ENCODE peak calls at places on chromosomes 6 and 20, in nine cellular contexts. One of them, this sample, is unnamed.

GRCh38 chr20:61291166-61291829 is 39.2 kb downstream of the CDH4 start:
- DNase-seq in activated effector memory CD4-positive, alpha-beta T cell treated with Interleukin-2 at 50 U/mL for 16 hours: no peak
- DNase-seq in effector CD8-positive, alpha-beta T cell: no peak
- DNase-seq in fibroblast of lung: no peak
- DNase-seq in CD8-positive, alpha-beta memory T cell: no peak
- DNase-seq in nephron progenitor cell: no peak
- DNase-seq in effector memory CD8-positive, alpha-beta T cell: no peak
- DNase-seq in stimulated activated CD8-positive, alpha-beta memory T cell treated with anti-CD3 and anti-CD28 coated beads, Interleukin-15, amount 100 ng/mL, for 24 hours: no peak
- DNase-seq in ELR: no peak
- DNase-seq in this sample: no peak

GRCh38 chr6:108673602-108674001 is 112.9 kb downstream of the FOXO3 start:
- DNase-seq in activated effector memory CD4-positive, alpha-beta T cell treated with Interleukin-2 at 50 U/mL for 16 hours: no peak
- DNase-seq in stimulated activated CD8-positive, alpha-beta memory T cell treated with anti-CD3 and anti-CD28 coated beads, Interleukin-15, amount 100 ng/mL, for 24 hours: no peak
- DNase-seq in CD8-positive, alpha-beta memory T cell: no peak
- DNase-seq in nephron progenitor cell: no peak
- DNase-seq in fibroblast of lung: no peak
- DNase-seq in effector CD8-positive, alpha-beta T cell: no peak
- DNase-seq in effector memory CD8-positive, alpha-beta T cell: no peak
- DNase-seq in ELR: peak
- DNase-seq in this sample: no peak

GRCh38 chr6:25012657-25013056 is 76.9 kb upstream of the RIPOR2 start:
- DNase-seq in ELR: peak
- DNase-seq in effector CD8-positive, alpha-beta T cell: no peak
- DNase-seq in stimulated activated CD8-positive, alpha-beta memory T cell treated with anti-CD3 and anti-CD28 coated beads, Interleukin-15, amount 100 ng/mL, for 24 hours: no peak
- DNase-seq in activated effector memory CD4-positive, alpha-beta T cell treated with Interleukin-2 at 50 U/mL for 16 hours: no peak
- DNase-seq in CD8-positive, alpha-beta memory T cell: no peak
- DNase-seq in nephron progenitor cell: no peak
- DNase-seq in effector memory CD8-positive, alpha-beta T cell: no peak
- DNase-seq in fibroblast of lung: peak
- DNase-seq in this sample: no peak

GRCh38 chr6:158487495-158487894 is 72.4 kb upstream of the TMEM181 start:
- DNase-seq in stimulated activated CD8-positive, alpha-beta memory T cell treated with anti-CD3 and anti-CD28 coated beads, Interleukin-15, amount 100 ng/mL, for 24 hours: no peak
- DNase-seq in fibroblast of lung: no peak
- DNase-seq in effector memory CD8-positive, alpha-beta T cell: no peak
- DNase-seq in CD8-positive, alpha-beta memory T cell: no peak
- DNase-seq in activated effector memory CD4-positive, alpha-beta T cell treated with Interleukin-2 at 50 U/mL for 16 hours: no peak
- DNase-seq in ELR: peak
- DNase-seq in effector CD8-positive, alpha-beta T cell: no peak
- DNase-seq in nephron progenitor cell: no peak
- DNase-seq in this sample: no peak

GRCh38 chr6:28250747-28251146 is 1.3 kb downstream of the ZKSCAN4 start:
- DNase-seq in activated effector memory CD4-positive, alpha-beta T cell treated with Interleukin-2 at 50 U/mL for 16 hours: no peak
- DNase-seq in stimulated activated CD8-positive, alpha-beta memory T cell treated with anti-CD3 and anti-CD28 coated beads, Interleukin-15, amount 100 ng/mL, for 24 hours: no peak
- DNase-seq in CD8-positive, alpha-beta memory T cell: no peak
- DNase-seq in effector CD8-positive, alpha-beta T cell: no peak
- DNase-seq in fibroblast of lung: no peak
- DNase-seq in ELR: no peak
- DNase-seq in nephron progenitor cell: no peak
- DNase-seq in effector memory CD8-positive, alpha-beta T cell: no peak
- DNase-seq in this sample: no peak

GRCh38 chr20:23065438-23066201 is 16.1 kb upstream of the THBD start:
- DNase-seq in CD8-positive, alpha-beta memory T cell: no peak
- DNase-seq in stimulated activated CD8-positive, alpha-beta memory T cell treated with anti-CD3 and anti-CD28 coated beads, Interleukin-15, amount 100 ng/mL, for 24 hours: no peak
- DNase-seq in effector CD8-positive, alpha-beta T cell: no peak
- DNase-seq in fibroblast of lung: no peak
- DNase-seq in activated effector memory CD4-positive, alpha-beta T cell treated with Interleukin-2 at 50 U/mL for 16 hours: no peak
- DNase-seq in ELR: no peak
- DNase-seq in effector memory CD8-positive, alpha-beta T cell: no peak
- DNase-seq in nephron progenitor cell: no peak
- DNase-seq in this sample: no peak

GRCh38 chr6:156169361-156169760 is 607.8 kb upstream of the ARID1B start:
- DNase-seq in activated effector memory CD4-positive, alpha-beta T cell treated with Interleukin-2 at 50 U/mL for 16 hours: no peak
- DNase-seq in CD8-positive, alpha-beta memory T cell: no peak
- DNase-seq in ELR: no peak
- DNase-seq in fibroblast of lung: no peak
- DNase-seq in effector CD8-positive, alpha-beta T cell: no peak
- DNase-seq in stimulated activated CD8-positive, alpha-beta memory T cell treated with anti-CD3 and anti-CD28 coated beads, Interleukin-15, amount 100 ng/mL, for 24 hours: no peak
- DNase-seq in effector memory CD8-positive, alpha-beta T cell: no peak
- DNase-seq in nephron progenitor cell: no peak
- DNase-seq in this sample: no peak

GRCh38 chr6:122401104-122401503 is 1.7 kb downstream of the HSF2 start:
- DNase-seq in effector CD8-positive, alpha-beta T cell: no peak
- DNase-seq in CD8-positive, alpha-beta memory T cell: no peak
- DNase-seq in ELR: no peak
- DNase-seq in activated effector memory CD4-positive, alpha-beta T cell treated with Interleukin-2 at 50 U/mL for 16 hours: no peak
- DNase-seq in effector memory CD8-positive, alpha-beta T cell: no peak
- DNase-seq in nephron progenitor cell: no peak
- DNase-seq in stimulated activated CD8-positive, alpha-beta memory T cell treated with anti-CD3 and anti-CD28 coated beads, Interleukin-15, amount 100 ng/mL, for 24 hours: no peak
- DNase-seq in fibroblast of lung: no peak
- DNase-seq in this sample: no peak

GRCh38 chr6:97765480-97765879 is 482.5 kb upstream of the MMS22L start:
- DNase-seq in ELR: peak
- DNase-seq in CD8-positive, alpha-beta memory T cell: no peak
- DNase-seq in activated effector memory CD4-positive, alpha-beta T cell treated with Interleukin-2 at 50 U/mL for 16 hours: no peak
- DNase-seq in effector CD8-positive, alpha-beta T cell: no peak
- DNase-seq in fibroblast of lung: no peak
- DNase-seq in effector memory CD8-positive, alpha-beta T cell: no peak
- DNase-seq in nephron progenitor cell: no peak
- DNase-seq in stimulated activated CD8-positive, alpha-beta memory T cell treated with anti-CD3 and anti-CD28 coated beads, Interleukin-15, amount 100 ng/mL, for 24 hours: no peak
- DNase-seq in this sample: no peak

GRCh38 chr20:18628330-18628941 is 40.6 kb downstream of the DTD1 start:
- DNase-seq in activated effector memory CD4-positive, alpha-beta T cell treated with Interleukin-2 at 50 U/mL for 16 hours: no peak
- DNase-seq in nephron progenitor cell: peak
- DNase-seq in CD8-positive, alpha-beta memory T cell: no peak
- DNase-seq in fibroblast of lung: no peak
- DNase-seq in stimulated activated CD8-positive, alpha-beta memory T cell treated with anti-CD3 and anti-CD28 coated beads, Interleukin-15, amount 100 ng/mL, for 24 hours: no peak
- DNase-seq in ELR: peak
- DNase-seq in effector CD8-positive, alpha-beta T cell: no peak
- DNase-seq in effector memory CD8-positive, alpha-beta T cell: no peak
- DNase-seq in this sample: no peak

GRCh38 chr20:57826731-57827287 is 117.0 kb upstream of the PMEPA1 start:
- DNase-seq in effector memory CD8-positive, alpha-beta T cell: no peak
- DNase-seq in effector CD8-positive, alpha-beta T cell: no peak
- DNase-seq in activated effector memory CD4-positive, alpha-beta T cell treated with Interleukin-2 at 50 U/mL for 16 hours: no peak
- DNase-seq in ELR: no peak
- DNase-seq in fibroblast of lung: no peak
- DNase-seq in stimulated activated CD8-positive, alpha-beta memory T cell treated with anti-CD3 and anti-CD28 coated beads, Interleukin-15, amount 100 ng/mL, for 24 hours: no peak
- DNase-seq in nephron progenitor cell: no peak
- DNase-seq in CD8-positive, alpha-beta memory T cell: no peak
- DNase-seq in this sample: no peak

GRCh38 chr6:154229796-154230195 is 126.8 kb downstream of the IPCEF1 start:
- DNase-seq in CD8-positive, alpha-beta memory T cell: peak
- DNase-seq in stimulated activated CD8-positive, alpha-beta memory T cell treated with anti-CD3 and anti-CD28 coated beads, Interleukin-15, amount 100 ng/mL, for 24 hours: no peak
- DNase-seq in activated effector memory CD4-positive, alpha-beta T cell treated with Interleukin-2 at 50 U/mL for 16 hours: peak
- DNase-seq in effector CD8-positive, alpha-beta T cell: no peak
- DNase-seq in nephron progenitor cell: no peak
- DNase-seq in effector memory CD8-positive, alpha-beta T cell: no peak
- DNase-seq in ELR: no peak
- DNase-seq in fibroblast of lung: no peak
- DNase-seq in this sample: no peak

GRCh38 chr6:51019785-51020184 is 201.1 kb downstream of the TFAP2B start:
- DNase-seq in activated effector memory CD4-positive, alpha-beta T cell treated with Interleukin-2 at 50 U/mL for 16 hours: no peak
- DNase-seq in ELR: no peak
- DNase-seq in stimulated activated CD8-positive, alpha-beta memory T cell treated with anti-CD3 and anti-CD28 coated beads, Interleukin-15, amount 100 ng/mL, for 24 hours: no peak
- DNase-seq in nephron progenitor cell: no peak
- DNase-seq in CD8-positive, alpha-beta memory T cell: no peak
- DNase-seq in fibroblast of lung: no peak
- DNase-seq in effector CD8-positive, alpha-beta T cell: no peak
- DNase-seq in effector memory CD8-positive, alpha-beta T cell: no peak
- DNase-seq in this sample: no peak

GRCh38 chr20:47263502-47264084 is 92.9 kb downstream of the ZMYND8 start:
- DNase-seq in ELR: no peak
- DNase-seq in effector memory CD8-positive, alpha-beta T cell: no peak
- DNase-seq in fibroblast of lung: no peak
- DNase-seq in stimulated activated CD8-positive, alpha-beta memory T cell treated with anti-CD3 and anti-CD28 coated beads, Interleukin-15, amount 100 ng/mL, for 24 hours: no peak
- DNase-seq in activated effector memory CD4-positive, alpha-beta T cell treated with Interleukin-2 at 50 U/mL for 16 hours: no peak
- DNase-seq in nephron progenitor cell: no peak
- DNase-seq in effector CD8-positive, alpha-beta T cell: no peak
- DNase-seq in CD8-positive, alpha-beta memory T cell: no peak
- DNase-seq in this sample: no peak

GRCh38 chr20:16236589-16237241 is 336.5 kb downstream of the KIF16B start:
- DNase-seq in effector memory CD8-positive, alpha-beta T cell: no peak
- DNase-seq in fibroblast of lung: no peak
- DNase-seq in activated effector memory CD4-positive, alpha-beta T cell treated with Interleukin-2 at 50 U/mL for 16 hours: no peak
- DNase-seq in CD8-positive, alpha-beta memory T cell: no peak
- DNase-seq in nephron progenitor cell: no peak
- DNase-seq in effector CD8-positive, alpha-beta T cell: no peak
- DNase-seq in stimulated activated CD8-positive, alpha-beta memory T cell treated with anti-CD3 and anti-CD28 coated beads, Interleukin-15, amount 100 ng/mL, for 24 hours: no peak
- DNase-seq in ELR: no peak
- DNase-seq in this sample: no peak

GRCh38 chr6:167655174-167655821 is 171.4 kb upstream of the AFDN start:
- DNase-seq in effector memory CD8-positive, alpha-beta T cell: no peak
- DNase-seq in fibroblast of lung: no peak
- DNase-seq in effector CD8-positive, alpha-beta T cell: no peak
- DNase-seq in activated effector memory CD4-positive, alpha-beta T cell treated with Interleukin-2 at 50 U/mL for 16 hours: no peak
- DNase-seq in nephron progenitor cell: no peak
- DNase-seq in CD8-positive, alpha-beta memory T cell: no peak
- DNase-seq in stimulated activated CD8-positive, alpha-beta memory T cell treated with anti-CD3 and anti-CD28 coated beads, Interleukin-15, amount 100 ng/mL, for 24 hours: no peak
- DNase-seq in ELR: no peak
- DNase-seq in this sample: no peak

GRCh38 chr20:1414982-1415381 is 22.1 kb upstream of the FKBP1A start:
- DNase-seq in fibroblast of lung: no peak
- DNase-seq in nephron progenitor cell: no peak
- DNase-seq in CD8-positive, alpha-beta memory T cell: no peak
- DNase-seq in effector memory CD8-positive, alpha-beta T cell: no peak
- DNase-seq in ELR: no peak
- DNase-seq in effector CD8-positive, alpha-beta T cell: no peak
- DNase-seq in activated effector memory CD4-positive, alpha-beta T cell treated with Interleukin-2 at 50 U/mL for 16 hours: no peak
- DNase-seq in stimulated activated CD8-positive, alpha-beta memory T cell treated with anti-CD3 and anti-CD28 coated beads, Interleukin-15, amount 100 ng/mL, for 24 hours: no peak
- DNase-seq in this sample: no peak